ENCODE peak calls at places on chromosomes 7 and 10, in eight cellular contexts. One of them, this sample, is unnamed.

GRCh38 chr7:150420987-150421674 is 29.3 kb upstream of the GIMAP8 start:
- DNase-seq in AG09309: peak
- DNase-seq in stomach: peak
- DNase-seq in stromal cell of bone marrow: peak
- DNase-seq in NCI-H1417 treated with DMSO at 0.1 percent for 48 hours: peak
- DNase-seq in activated gamma-delta T cell treated with anti-CD3 and anti-CD28 coated beads, Interleukin-2, amount 50 U/mL, for 16 hours: peak
- DNase-seq in smooth muscle cell of the brain vasculature: peak
- DNase-seq in WTC11: peak
- DNase-seq in this sample: peak

GRCh38 chr7:26449175-26450165 is 157.8 kb downstream of the SNX10 start:
- DNase-seq in AG09309: no peak
- DNase-seq in stomach: no peak
- DNase-seq in stromal cell of bone marrow: peak
- DNase-seq in NCI-H1417 treated with DMSO at 0.1 percent for 48 hours: no peak
- DNase-seq in activated gamma-delta T cell treated with anti-CD3 and anti-CD28 coated beads, Interleukin-2, amount 50 U/mL, for 16 hours: no peak
- DNase-seq in smooth muscle cell of the brain vasculature: no peak
- DNase-seq in WTC11: no peak
- DNase-seq in this sample: no peak

GRCh38 chr7:48094861-48095293 is 5.8 kb downstream of the UPP1 start:
- DNase-seq in AG09309: no peak
- DNase-seq in stomach: no peak
- DNase-seq in stromal cell of bone marrow: no peak
- DNase-seq in NCI-H1417 treated with DMSO at 0.1 percent for 48 hours: no peak
- DNase-seq in activated gamma-delta T cell treated with anti-CD3 and anti-CD28 coated beads, Interleukin-2, amount 50 U/mL, for 16 hours: no peak
- DNase-seq in smooth muscle cell of the brain vasculature: no peak
- DNase-seq in WTC11: no peak
- DNase-seq in this sample: no peak

GRCh38 chr10:12780634-12781601 is 220.6 kb downstream of the CCDC3 start:
- DNase-seq in AG09309: peak
- DNase-seq in stomach: no peak
- DNase-seq in stromal cell of bone marrow: peak
- DNase-seq in NCI-H1417 treated with DMSO at 0.1 percent for 48 hours: no peak
- DNase-seq in activated gamma-delta T cell treated with anti-CD3 and anti-CD28 coated beads, Interleukin-2, amount 50 U/mL, for 16 hours: no peak
- DNase-seq in smooth muscle cell of the brain vasculature: no peak
- DNase-seq in WTC11: no peak
- DNase-seq in this sample: peak

GRCh38 chr10:126133906-126134703 is 237.7 kb downstream of the FANK1 start:
- DNase-seq in AG09309: peak
- DNase-seq in stomach: no peak
- DNase-seq in stromal cell of bone marrow: no peak
- DNase-seq in NCI-H1417 treated with DMSO at 0.1 percent for 48 hours: no peak
- DNase-seq in activated gamma-delta T cell treated with anti-CD3 and anti-CD28 coated beads, Interleukin-2, amount 50 U/mL, for 16 hours: no peak
- DNase-seq in smooth muscle cell of the brain vasculature: no peak
- DNase-seq in WTC11: no peak
- DNase-seq in this sample: no peak

GRCh38 chr10:98340261-98340675 is 72.3 kb upstream of the LOXL4 start:
- DNase-seq in AG09309: no peak
- DNase-seq in stomach: no peak
- DNase-seq in stromal cell of bone marrow: no peak
- DNase-seq in NCI-H1417 treated with DMSO at 0.1 percent for 48 hours: no peak
- DNase-seq in activated gamma-delta T cell treated with anti-CD3 and anti-CD28 coated beads, Interleukin-2, amount 50 U/mL, for 16 hours: no peak
- DNase-seq in smooth muscle cell of the brain vasculature: no peak
- DNase-seq in WTC11: no peak
- DNase-seq in this sample: no peak

GRCh38 chr10:117762819-117763172 is 220.2 kb downstream of the EMX2 start:
- DNase-seq in AG09309: no peak
- DNase-seq in stomach: no peak
- DNase-seq in stromal cell of bone marrow: peak
- DNase-seq in NCI-H1417 treated with DMSO at 0.1 percent for 48 hours: no peak
- DNase-seq in activated gamma-delta T cell treated with anti-CD3 and anti-CD28 coated beads, Interleukin-2, amount 50 U/mL, for 16 hours: no peak
- DNase-seq in smooth muscle cell of the brain vasculature: no peak
- DNase-seq in WTC11: no peak
- DNase-seq in this sample: no peak

GRCh38 chr7:39845011-39845410 is 105.0 kb upstream of the CDK13 start:
- DNase-seq in AG09309: peak
- DNase-seq in stomach: no peak
- DNase-seq in stromal cell of bone marrow: no peak
- DNase-seq in NCI-H1417 treated with DMSO at 0.1 percent for 48 hours: no peak
- DNase-seq in activated gamma-delta T cell treated with anti-CD3 and anti-CD28 coated beads, Interleukin-2, amount 50 U/mL, for 16 hours: no peak
- DNase-seq in smooth muscle cell of the brain vasculature: no peak
- DNase-seq in WTC11: no peak
- DNase-seq in this sample: no peak

GRCh38 chr10:29858352-29859267 is 200.8 kb downstream of the JCAD start:
- DNase-seq in AG09309: peak
- DNase-seq in stomach: peak
- DNase-seq in stromal cell of bone marrow: peak
- DNase-seq in NCI-H1417 treated with DMSO at 0.1 percent for 48 hours: no peak
- DNase-seq in activated gamma-delta T cell treated with anti-CD3 and anti-CD28 coated beads, Interleukin-2, amount 50 U/mL, for 16 hours: no peak
- DNase-seq in smooth muscle cell of the brain vasculature: no peak
- DNase-seq in WTC11: peak
- DNase-seq in this sample: peak

GRCh38 chr10:43206391-43207235 is 60.3 kb downstream of the RASGEF1A start:
- DNase-seq in AG09309: no peak
- DNase-seq in stomach: no peak
- DNase-seq in stromal cell of bone marrow: no peak
- DNase-seq in NCI-H1417 treated with DMSO at 0.1 percent for 48 hours: no peak
- DNase-seq in activated gamma-delta T cell treated with anti-CD3 and anti-CD28 coated beads, Interleukin-2, amount 50 U/mL, for 16 hours: no peak
- DNase-seq in smooth muscle cell of the brain vasculature: no peak
- DNase-seq in WTC11: peak
- DNase-seq in this sample: peak

GRCh38 chr10:52771534-52772455 is 789 bp downstream of the MBL2 start:
- DNase-seq in AG09309: no peak
- DNase-seq in stomach: no peak
- DNase-seq in stromal cell of bone marrow: peak
- DNase-seq in NCI-H1417 treated with DMSO at 0.1 percent for 48 hours: no peak
- DNase-seq in activated gamma-delta T cell treated with anti-CD3 and anti-CD28 coated beads, Interleukin-2, amount 50 U/mL, for 16 hours: no peak
- DNase-seq in smooth muscle cell of the brain vasculature: no peak
- DNase-seq in WTC11: no peak
- DNase-seq in this sample: no peak

GRCh38 chr7:85074016-85074415 is 112.8 kb downstream of the SEMA3D start:
- DNase-seq in AG09309: no peak
- DNase-seq in stomach: no peak
- DNase-seq in stromal cell of bone marrow: no peak
- DNase-seq in NCI-H1417 treated with DMSO at 0.1 percent for 48 hours: no peak
- DNase-seq in activated gamma-delta T cell treated with anti-CD3 and anti-CD28 coated beads, Interleukin-2, amount 50 U/mL, for 16 hours: no peak
- DNase-seq in smooth muscle cell of the brain vasculature: no peak
- DNase-seq in WTC11: no peak
- DNase-seq in this sample: no peak

GRCh38 chr10:122495406-122496340 is 34.3 kb downstream of the HTRA1 start:
- DNase-seq in AG09309: no peak
- DNase-seq in stomach: no peak
- DNase-seq in stromal cell of bone marrow: peak
- DNase-seq in NCI-H1417 treated with DMSO at 0.1 percent for 48 hours: no peak
- DNase-seq in activated gamma-delta T cell treated with anti-CD3 and anti-CD28 coated beads, Interleukin-2, amount 50 U/mL, for 16 hours: no peak
- DNase-seq in smooth muscle cell of the brain vasculature: no peak
- DNase-seq in WTC11: peak
- DNase-seq in this sample: peak

GRCh38 chr10:14954934-14955333 is 1.0 kb upstream of the DCLRE1C start:
- DNase-seq in AG09309: no peak
- DNase-seq in stomach: no peak
- DNase-seq in stromal cell of bone marrow: no peak
- DNase-seq in NCI-H1417 treated with DMSO at 0.1 percent for 48 hours: no peak
- DNase-seq in activated gamma-delta T cell treated with anti-CD3 and anti-CD28 coated beads, Interleukin-2, amount 50 U/mL, for 16 hours: no peak
- DNase-seq in smooth muscle cell of the brain vasculature: no peak
- DNase-seq in WTC11: no peak
- DNase-seq in this sample: no peak

GRCh38 chr10:119643306-119644214 is 7.6 kb upstream of the BAG3 start:
- DNase-seq in AG09309: peak
- DNase-seq in stomach: no peak
- DNase-seq in stromal cell of bone marrow: peak
- DNase-seq in NCI-H1417 treated with DMSO at 0.1 percent for 48 hours: no peak
- DNase-seq in activated gamma-delta T cell treated with anti-CD3 and anti-CD28 coated beads, Interleukin-2, amount 50 U/mL, for 16 hours: no peak
- DNase-seq in smooth muscle cell of the brain vasculature: no peak
- DNase-seq in WTC11: no peak
- DNase-seq in this sample: no peak

GRCh38 chr7:128166603-128167315 is 74.3 kb upstream of the LEP start:
- DNase-seq in AG09309: no peak
- DNase-seq in stomach: no peak
- DNase-seq in stromal cell of bone marrow: no peak
- DNase-seq in NCI-H1417 treated with DMSO at 0.1 percent for 48 hours: no peak
- DNase-seq in activated gamma-delta T cell treated with anti-CD3 and anti-CD28 coated beads, Interleukin-2, amount 50 U/mL, for 16 hours: no peak
- DNase-seq in smooth muscle cell of the brain vasculature: no peak
- DNase-seq in WTC11: peak
- DNase-seq in this sample: no peak

GRCh38 chr7:20307119-20307518 is 23.6 kb upstream of the ITGB8 start:
- DNase-seq in AG09309: no peak
- DNase-seq in stomach: no peak
- DNase-seq in stromal cell of bone marrow: no peak
- DNase-seq in NCI-H1417 treated with DMSO at 0.1 percent for 48 hours: no peak
- DNase-seq in activated gamma-delta T cell treated with anti-CD3 and anti-CD28 coated beads, Interleukin-2, amount 50 U/mL, for 16 hours: no peak
- DNase-seq in smooth muscle cell of the brain vasculature: no peak
- DNase-seq in WTC11: no peak
- DNase-seq in this sample: no peak

GRCh38 chr7:121451367-121452073 is 55.4 kb upstream of the FAM3C start:
- DNase-seq in AG09309: no peak
- DNase-seq in stomach: no peak
- DNase-seq in stromal cell of bone marrow: no peak
- DNase-seq in NCI-H1417 treated with DMSO at 0.1 percent for 48 hours: no peak
- DNase-seq in activated gamma-delta T cell treated with anti-CD3 and anti-CD28 coated beads, Interleukin-2, amount 50 U/mL, for 16 hours: no peak
- DNase-seq in smooth muscle cell of the brain vasculature: no peak
- DNase-seq in WTC11: no peak
- DNase-seq in this sample: no peak

GRCh38 chr10:114021135-114021534 is 22.5 kb upstream of the ADRB1 start:
- DNase-seq in AG09309: no peak
- DNase-seq in stomach: no peak
- DNase-seq in stromal cell of bone marrow: no peak
- DNase-seq in NCI-H1417 treated with DMSO at 0.1 percent for 48 hours: no peak
- DNase-seq in activated gamma-delta T cell treated with anti-CD3 and anti-CD28 coated beads, Interleukin-2, amount 50 U/mL, for 16 hours: no peak
- DNase-seq in smooth muscle cell of the brain vasculature: no peak
- DNase-seq in WTC11: no peak
- DNase-seq in this sample: no peak